ENCODE peak calls at places on chromosomes 4 and X, in seven cellular contexts. J, V, N, M, K, U and O are unnamed samples.

GRCh38 chrX:143455045-143455444 is 62.2 kb downstream of the SPANXN3 start:
- DNase-seq in N (no peak), V (no peak), M (no peak), U (no peak), J (no peak), K (no peak), O (no peak)

GRCh38 chr4:129600898-129601297 is 504.9 kb downstream of the C4orf33 start:
- DNase-seq in J (no peak), M (no peak), K (no peak), U (no peak), V (no peak), N (no peak), O (no peak)

GRCh38 chrX:638482-639131 is 8.0 kb downstream of the SHOX start:
- DNase-seq in K (no peak), J (no peak), V (no peak), N (peak), U (no peak), M (peak), O (no peak)

GRCh38 chr4:74830928-74831327 is 36.6 kb upstream of the BTC start:
- DNase-seq in N (no peak), K (no peak), M (no peak), J (no peak), V (no peak), U (no peak), O (no peak)

GRCh38 chr4:177483271-177483670 is 41.0 kb upstream of the AGA start:
- DNase-seq in N (no peak), U (no peak), V (no peak), J (no peak), M (no peak), K (no peak), O (no peak)

GRCh38 chr4:8079916-8080753 is 78.5 kb downstream of the ABLIM2 start:
- DNase-seq in K (no peak), U (no peak), M (peak), N (no peak), J (no peak), V (no peak), O (no peak)

GRCh38 chr4:77818077-77818666 is 996 bp downstream of the CNOT6L start:
- DNase-seq in K (peak), N (peak), U (peak), V (peak), J (peak), M (peak), O (peak)

GRCh38 chr4:13521047-13521446 is 23.3 kb downstream of the NKX3-2 start:
- DNase-seq in U (peak), J (no peak), M (no peak), V (no peak), N (no peak), K (no peak), O (no peak)

GRCh38 chr4:8157496-8157895 is 1.1 kb downstream of the ABLIM2 start:
- DNase-seq in U (no peak), K (peak), V (no peak), M (peak), J (no peak), N (no peak), O (no peak)

GRCh38 chr4:79209822-79210635 is 115.8 kb downstream of the NAA11 start:
- DNase-seq in U (peak), J (no peak), V (no peak), K (no peak), M (no peak), N (no peak), O (no peak)

GRCh38 chr4:149645790-149646189 is 169.9 kb downstream of the IQCM start:
- DNase-seq in J (no peak), N (no peak), V (no peak), U (peak), M (peak), K (no peak), O (no peak)

GRCh38 chrX:50168305-50168704 is 32.5 kb downstream of the AKAP4 start:
- DNase-seq in V (no peak), U (no peak), J (no peak), N (no peak), K (no peak), M (no peak), O (no peak)

GRCh38 chr4:1590244-1590643 is 93.9 kb downstream of the FAM53A start:
- DNase-seq in V (no peak), U (no peak), J (no peak), N (no peak), K (no peak), M (no peak), O (no peak)

GRCh38 chrX:45807572-45808425 is 607.1 kb upstream of the DIPK2B start:
- DNase-seq in J (no peak), V (no peak), M (peak), U (no peak), N (no peak), K (no peak), O (no peak)

GRCh38 chrX:11756354-11757318 is 1.4 kb upstream of the MSL3 start:
- DNase-seq in V (no peak), M (no peak), U (no peak), J (no peak), N (no peak), K (no peak), O (no peak)

GRCh38 chrX:132041016-132041415 is 17.9 kb downstream of the STK26 start:
- DNase-seq in K (no peak), U (peak), V (peak), N (no peak), M (peak), J (no peak), O (no peak)

GRCh38 chr4:113979157-113979972 is at the start of gene ARSJ:
- DNase-seq in N (peak), U (peak), J (no peak), K (peak), V (peak), M (peak), O (peak)

GRCh38 chr4:183355405-183355804 is 33.2 kb upstream of the CLDN24 start:
- DNase-seq in N (no peak), M (no peak), K (no peak), V (no peak), J (no peak), U (no peak), O (no peak)

GRCh38 chr4:98433608-98434198 is 172.5 kb downstream of the RAP1GDS1 start:
- DNase-seq in V (no peak), U (no peak), M (no peak), N (no peak), K (no peak), J (no peak), O (no peak)

GRCh38 chr4:144178414-144178813 is 37.9 kb upstream of the GYPA start:
- DNase-seq in N (no peak), J (no peak), M (no peak), V (no peak), U (no peak), K (no peak), O (no peak)

GRCh38 chrX:77639820-77640219 is 146.2 kb downstream of the ATRX start:
- DNase-seq in K (no peak), M (no peak), N (no peak), V (no peak), J (no peak), U (no peak), O (no peak)